ENCODE peak calls at places on chromosome 5, in six cellular contexts. V, C, D, I, Z and Y are unnamed samples.

GRCh38 chr5:171483453-171484177 is 64.2 kb downstream of the FGF18 start:
- DNase-seq in I (peak), D (peak), C (no peak), Z (no peak), V (no peak), Y (no peak)

GRCh38 chr5:89498699-89499098 is 615.7 kb upstream of the MEF2C start:
- DNase-seq in I (peak), D (no peak), Z (no peak), V (no peak), C (no peak), Y (no peak)

GRCh38 chr5:152472096-152472495 is 67.0 kb upstream of the NMUR2 start:
- DNase-seq in D (no peak), C (no peak), V (no peak), I (no peak), Z (no peak), Y (no peak)

GRCh38 chr5:105506692-105507277 is 1944.2 kb upstream of the NUDT12 start:
- DNase-seq in D (peak), Z (no peak), I (no peak), C (no peak), V (peak), Y (no peak)

GRCh38 chr5:17852701-17853100 is 218.4 kb downstream of the TAF11L14 start:
- DNase-seq in D (no peak), I (no peak), C (no peak), V (no peak), Z (no peak), Y (no peak)

GRCh38 chr5:121596882-121597281 is 254.8 kb upstream of the FTMT start:
- DNase-seq in D (no peak), V (no peak), C (no peak), I (no peak), Z (no peak), Y (no peak)

GRCh38 chr5:62592558-62592957 is 13.9 kb downstream of the LRRC70 start:
- DNase-seq in Z (no peak), C (no peak), D (no peak), V (no peak), I (no peak), Y (no peak)

GRCh38 chr5:150618188-150618587 is 22.3 kb upstream of the SYNPO start:
- DNase-seq in Z (no peak), V (no peak), D (no peak), C (no peak), I (no peak), Y (no peak)

GRCh38 chr5:135538261-135538660 is 2.5 kb upstream of the NEUROG1 start:
- DNase-seq in D (no peak), C (no peak), Z (no peak), I (no peak), V (no peak), Y (no peak)

GRCh38 chr5:43017438-43017820 is 22.7 kb downstream of the ANXA2R start:
- DNase-seq in V (no peak), I (no peak), D (peak), C (no peak), Z (no peak), Y (no peak)

GRCh38 chr5:91109634-91110033 is 273.5 kb downstream of the ARRDC3 start:
- DNase-seq in I (no peak), V (no peak), D (no peak), C (no peak), Z (no peak), Y (no peak)

GRCh38 chr5:73499187-73499586 is 945 bp downstream of the BTF3 start:
- DNase-seq in V (no peak), D (no peak), Z (no peak), I (no peak), C (no peak), Y (no peak)

GRCh38 chr5:206406-206805 is 11.5 kb downstream of the CCDC127 start:
- DNase-seq in V (no peak), C (no peak), Z (no peak), D (peak), I (peak), Y (no peak)

GRCh38 chr5:83583859-83584258 is 112.3 kb downstream of the VCAN start:
- DNase-seq in C (peak), Z (no peak), I (peak), D (peak), V (no peak), Y (no peak)

GRCh38 chr5:71910741-71911140 is 191.7 kb downstream of the CARTPT start:
- DNase-seq in D (peak), V (no peak), C (no peak), I (no peak), Z (no peak), Y (no peak)

GRCh38 chr5:80213467-80213866 is 42.4 kb downstream of the SERINC5 start:
- DNase-seq in C (no peak), Z (no peak), D (no peak), I (no peak), V (no peak), Y (no peak)

GRCh38 chr5:23484094-23484493 is 23.3 kb upstream of the PRDM9 start:
- DNase-seq in I (no peak), Z (no peak), V (no peak), C (no peak), D (no peak), Y (no peak)

GRCh38 chr5:138605254-138605972 is 30.2 kb upstream of the HSPA9 start:
- DNase-seq in V (no peak), I (no peak), D (no peak), C (no peak), Z (no peak), Y (no peak)

GRCh38 chr5:77143998-77144836 is 57.1 kb upstream of the ZBED3 start:
- DNase-seq in Z (no peak), D (peak), I (peak), V (peak), C (peak), Y (peak)

GRCh38 chr5:142881727-142882126 is 111.5 kb downstream of the ARHGAP26 start:
- DNase-seq in V (peak), D (no peak), Z (no peak), C (no peak), I (no peak), Y (no peak)

GRCh38 chr5:124157320-124157719 is 589.1 kb downstream of the ZNF608 start:
- DNase-seq in C (no peak), Z (no peak), D (peak), V (no peak), I (no peak), Y (no peak)

GRCh38 chr5:1280177-1281037 is 14.5 kb downstream of the TERT start:
- DNase-seq in I (no peak), C (no peak), V (no peak), D (no peak), Z (no peak), Y (no peak)